ENCODE peak calls at places on chromosomes 6 and 20, in seven cellular contexts. One of them, this sample, is unnamed.

GRCh38 chr6:39464067-39464466 is 141.6 kb upstream of the KCNK16 start:
- DNase-seq in uterus: no peak
- DNase-seq in Caco-2: no peak
- DNase-seq in kidney: no peak
- DNase-seq in HFF-Myc: peak
- DNase-seq in GM06990: no peak
- DNase-seq in lower lobe of right lung: no peak
- DNase-seq in this sample: no peak

GRCh38 chr6:87923389-87924050 is 124.1 kb upstream of the SPACA1 start:
- DNase-seq in uterus: no peak
- DNase-seq in kidney: no peak
- DNase-seq in HFF-Myc: no peak
- DNase-seq in lower lobe of right lung: no peak
- DNase-seq in Caco-2: no peak
- DNase-seq in GM06990: no peak
- DNase-seq in this sample: no peak

GRCh38 chr6:1082040-1082935 is 229.6 kb upstream of the FOXQ1 start:
- DNase-seq in kidney: no peak
- DNase-seq in lower lobe of right lung: no peak
- DNase-seq in Caco-2: no peak
- DNase-seq in uterus: no peak
- DNase-seq in GM06990: no peak
- DNase-seq in HFF-Myc: peak
- DNase-seq in this sample: no peak

GRCh38 chr6:141056945-141057635 is 1075.6 kb upstream of the GJE1 start:
- DNase-seq in uterus: no peak
- DNase-seq in kidney: no peak
- DNase-seq in Caco-2: no peak
- DNase-seq in lower lobe of right lung: no peak
- DNase-seq in GM06990: no peak
- DNase-seq in HFF-Myc: no peak
- DNase-seq in this sample: no peak

GRCh38 chr20:52003976-52004375 is 187.6 kb downstream of the ZFP64 start:
- DNase-seq in uterus: no peak
- DNase-seq in lower lobe of right lung: no peak
- DNase-seq in kidney: no peak
- DNase-seq in Caco-2: no peak
- DNase-seq in GM06990: no peak
- DNase-seq in HFF-Myc: no peak
- DNase-seq in this sample: no peak

GRCh38 chr20:8156603-8157079 is 24.6 kb downstream of the PLCB1 start:
- DNase-seq in Caco-2: no peak
- DNase-seq in kidney: no peak
- DNase-seq in GM06990: peak
- DNase-seq in HFF-Myc: no peak
- DNase-seq in uterus: no peak
- DNase-seq in lower lobe of right lung: no peak
- DNase-seq in this sample: no peak

GRCh38 chr20:63565021-63565698 is 8.9 kb downstream of the HELZ2 start:
- DNase-seq in HFF-Myc: no peak
- DNase-seq in kidney: no peak
- DNase-seq in GM06990: no peak
- DNase-seq in Caco-2: no peak
- DNase-seq in uterus: no peak
- DNase-seq in lower lobe of right lung: no peak
- DNase-seq in this sample: no peak

GRCh38 chr20:47603260-47603659 is 101.6 kb downstream of the NCOA3 start:
- DNase-seq in kidney: no peak
- DNase-seq in lower lobe of right lung: no peak
- DNase-seq in uterus: no peak
- DNase-seq in HFF-Myc: no peak
- DNase-seq in GM06990: no peak
- DNase-seq in Caco-2: no peak
- DNase-seq in this sample: no peak

GRCh38 chr20:6269163-6269873 is 146.5 kb upstream of the FERMT1 start:
- DNase-seq in kidney: no peak
- DNase-seq in Caco-2: no peak
- DNase-seq in uterus: no peak
- DNase-seq in GM06990: no peak
- DNase-seq in HFF-Myc: no peak
- DNase-seq in lower lobe of right lung: no peak
- DNase-seq in this sample: no peak

GRCh38 chr6:83044211-83044768 is 21.4 kb downstream of the UBE3D start:
- DNase-seq in uterus: no peak
- DNase-seq in GM06990: no peak
- DNase-seq in kidney: no peak
- DNase-seq in lower lobe of right lung: no peak
- DNase-seq in HFF-Myc: no peak
- DNase-seq in Caco-2: no peak
- DNase-seq in this sample: no peak

GRCh38 chr6:160261120-160261450 is 2.5 kb upstream of the SLC22A2 start:
- DNase-seq in kidney: no peak
- DNase-seq in Caco-2: no peak
- DNase-seq in HFF-Myc: no peak
- DNase-seq in uterus: no peak
- DNase-seq in lower lobe of right lung: no peak
- DNase-seq in GM06990: no peak
- DNase-seq in this sample: no peak

GRCh38 chr6:160260283-160261119 is 1.9 kb upstream of the SLC22A2 start:
- DNase-seq in uterus: no peak
- DNase-seq in HFF-Myc: no peak
- DNase-seq in kidney: no peak
- DNase-seq in Caco-2: no peak
- DNase-seq in lower lobe of right lung: no peak
- DNase-seq in GM06990: no peak
- DNase-seq in this sample: no peak

GRCh38 chr6:160263214-160263939 is 4.8 kb upstream of the SLC22A2 start:
- DNase-seq in GM06990: no peak
- DNase-seq in Caco-2: no peak
- DNase-seq in uterus: no peak
- DNase-seq in kidney: no peak
- DNase-seq in HFF-Myc: no peak
- DNase-seq in lower lobe of right lung: no peak
- DNase-seq in this sample: no peak

GRCh38 chr6:160264213-160264612 is 5.6 kb upstream of the SLC22A2 start:
- DNase-seq in uterus: no peak
- DNase-seq in kidney: no peak
- DNase-seq in lower lobe of right lung: no peak
- DNase-seq in GM06990: no peak
- DNase-seq in Caco-2: no peak
- DNase-seq in HFF-Myc: no peak
- DNase-seq in this sample: no peak

DNA sequence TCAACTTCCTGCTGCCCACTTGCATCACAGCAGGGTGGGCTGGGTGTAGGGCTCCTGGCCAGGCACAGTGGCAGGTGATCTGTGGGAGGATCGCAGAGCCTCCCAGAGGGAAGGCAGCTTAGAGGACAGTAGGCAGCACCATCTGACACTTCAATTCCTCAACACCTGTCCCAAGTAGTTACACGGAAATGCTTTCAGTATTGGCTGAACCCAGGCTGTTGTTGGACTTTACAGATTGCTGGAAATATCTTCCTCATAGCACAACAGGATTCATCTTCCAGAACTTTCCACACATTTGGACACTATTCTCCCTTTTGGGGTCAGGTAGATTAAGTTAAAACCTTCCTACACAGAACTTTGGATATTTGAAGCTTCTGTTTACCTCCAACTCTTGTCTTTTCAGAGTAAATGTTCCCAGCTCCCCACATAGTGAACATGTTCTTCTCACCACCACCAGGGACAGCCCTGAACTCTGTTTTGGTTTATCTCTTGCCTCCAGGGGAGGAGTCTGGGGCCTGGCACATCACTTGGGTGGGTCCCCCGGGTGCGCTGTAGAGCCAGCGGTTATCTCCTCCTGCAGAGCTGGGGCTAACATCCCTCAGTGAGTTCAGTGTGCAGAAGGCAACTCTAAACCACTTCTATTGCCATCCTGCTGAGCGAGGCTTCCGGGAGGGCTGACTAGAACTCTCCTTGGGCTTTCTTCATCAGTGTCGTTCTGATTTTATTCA is 3.5 kb upstream of the SLC22A2 start:
- DNase-seq in HFF-Myc: no peak
- DNase-seq in kidney: no peak
- DNase-seq in Caco-2: no peak
- DNase-seq in GM06990: no peak
- DNase-seq in uterus: no peak
- DNase-seq in lower lobe of right lung: no peak
- DNase-seq in this sample: no peak
- TF ChIP-seq CTCF in HFF-Myc: no peak
- TF ChIP-seq CTCF in kidney: no peak
- TF ChIP-seq CTCF in Caco-2: no peak
- TF ChIP-seq CTCF in GM06990: no peak
- TF ChIP-seq CTCF in uterus: no peak
- TF ChIP-seq CTCF in lower lobe of right lung: no peak
- TF ChIP-seq CTCF in this sample: no peak

GRCh38 chr6:41700577-41701347 is 34.6 kb downstream of the TFEB start:
- DNase-seq in GM06990: no peak
- DNase-seq in HFF-Myc: no peak
- DNase-seq in Caco-2: no peak
- DNase-seq in kidney: peak
- DNase-seq in lower lobe of right lung: no peak
- DNase-seq in uterus: no peak
- DNase-seq in this sample: no peak
- H3K4me3 ChIP-seq in GM06990: no peak
- H3K4me3 ChIP-seq in HFF-Myc: no peak
- H3K4me3 ChIP-seq in Caco-2: no peak
- H3K4me3 ChIP-seq in kidney: no peak
- H3K4me3 ChIP-seq in lower lobe of right lung: no peak
- H3K4me3 ChIP-seq in uterus: no peak
- H3K4me3 ChIP-seq in this sample: no peak

DNA sequence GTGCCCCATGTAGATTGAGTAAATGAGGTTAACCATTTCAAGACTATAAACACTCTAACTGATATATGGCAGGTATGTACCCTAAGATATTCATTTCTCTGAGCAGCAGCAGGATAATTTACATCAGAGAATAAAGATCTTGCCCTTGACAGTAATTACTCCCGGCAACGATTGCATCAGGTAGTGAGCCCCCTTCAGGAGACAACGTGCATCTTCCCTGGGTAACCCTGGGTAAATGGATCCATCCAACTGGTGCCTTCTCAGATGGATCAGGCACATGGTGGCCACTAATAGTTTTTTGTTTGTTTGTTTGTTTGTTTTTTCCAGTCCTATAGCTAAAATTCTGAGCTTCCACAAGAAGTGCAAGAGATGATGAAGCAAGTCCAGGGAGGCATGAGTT is 469.4 kb upstream of the SLC35B3 start:
- DNase-seq in uterus: no peak
- DNase-seq in lower lobe of right lung: no peak
- DNase-seq in Caco-2: no peak
- DNase-seq in GM06990: no peak
- DNase-seq in kidney: no peak
- DNase-seq in HFF-Myc: no peak
- DNase-seq in this sample: no peak
- TF ChIP-seq CTCF in uterus: no peak
- TF ChIP-seq CTCF in lower lobe of right lung: no peak
- TF ChIP-seq CTCF in Caco-2: no peak
- TF ChIP-seq CTCF in GM06990: peak
- TF ChIP-seq CTCF in kidney: no peak
- TF ChIP-seq CTCF in HFF-Myc: peak
- TF ChIP-seq CTCF in this sample: peak

GRCh38 chr6:149065658-149066556 is 251.6 kb upstream of the TAB2 start:
- DNase-seq in kidney: no peak
- DNase-seq in Caco-2: no peak
- DNase-seq in lower lobe of right lung: no peak
- DNase-seq in HFF-Myc: no peak
- DNase-seq in GM06990: peak
- DNase-seq in uterus: no peak
- DNase-seq in this sample: peak
- H3K4me3 ChIP-seq in kidney: no peak
- H3K4me3 ChIP-seq in Caco-2: no peak
- H3K4me3 ChIP-seq in lower lobe of right lung: no peak
- H3K4me3 ChIP-seq in HFF-Myc: no peak
- H3K4me3 ChIP-seq in GM06990: no peak
- H3K4me3 ChIP-seq in uterus: no peak
- H3K4me3 ChIP-seq in this sample: no peak

GRCh38 chr20:48797850-48798747 is 29.7 kb downstream of the PREX1 start:
- DNase-seq in HFF-Myc: no peak
- DNase-seq in lower lobe of right lung: no peak
- DNase-seq in kidney: no peak
- DNase-seq in uterus: no peak
- DNase-seq in GM06990: no peak
- DNase-seq in Caco-2: no peak
- DNase-seq in this sample: no peak

GRCh38 chr20:48799315-48800105 is 28.3 kb downstream of the PREX1 start:
- DNase-seq in lower lobe of right lung: no peak
- DNase-seq in GM06990: no peak
- DNase-seq in Caco-2: no peak
- DNase-seq in kidney: no peak
- DNase-seq in HFF-Myc: no peak
- DNase-seq in uterus: no peak
- DNase-seq in this sample: no peak

GRCh38 chr20:48795732-48796131 is 32.1 kb downstream of the PREX1 start:
- DNase-seq in Caco-2: no peak
- DNase-seq in HFF-Myc: no peak
- DNase-seq in kidney: no peak
- DNase-seq in lower lobe of right lung: no peak
- DNase-seq in uterus: no peak
- DNase-seq in GM06990: no peak
- DNase-seq in this sample: no peak

GRCh38 chr20:48795058-48795457 is 32.7 kb downstream of the PREX1 start:
- DNase-seq in lower lobe of right lung: no peak
- DNase-seq in HFF-Myc: no peak
- DNase-seq in kidney: no peak
- DNase-seq in GM06990: no peak
- DNase-seq in uterus: no peak
- DNase-seq in Caco-2: no peak
- DNase-seq in this sample: no peak

DNA sequence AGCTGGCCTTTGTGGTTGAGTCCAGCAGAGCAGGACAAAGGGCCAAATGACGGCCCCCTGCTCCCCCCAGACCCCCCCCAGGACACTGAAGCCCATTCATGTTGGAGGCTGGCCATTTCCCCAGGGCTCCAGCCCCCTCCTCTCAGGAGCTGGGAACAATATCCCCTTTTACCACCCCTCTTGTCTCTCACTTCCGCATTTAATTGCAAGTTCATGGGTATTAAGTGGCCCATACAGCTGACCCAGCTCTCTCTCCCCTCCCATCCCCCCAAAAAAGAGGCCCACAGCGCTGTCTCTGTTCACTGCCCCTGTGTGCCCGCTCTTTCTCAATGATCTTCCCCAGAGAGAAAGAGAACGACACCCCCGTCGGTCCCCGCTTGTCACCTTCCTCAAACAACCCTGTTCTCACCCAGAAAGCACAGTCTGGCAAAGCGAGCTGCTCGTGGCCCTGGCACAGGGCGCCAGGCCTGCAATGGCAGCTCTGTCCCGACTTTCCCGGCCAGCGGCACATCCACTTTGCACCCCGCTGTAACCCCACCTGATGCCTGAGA is 30.4 kb downstream of the PREX1 start:
- DNase-seq in Caco-2: no peak
- DNase-seq in lower lobe of right lung: peak
- DNase-seq in kidney: no peak
- DNase-seq in GM06990: no peak
- DNase-seq in uterus: no peak
- DNase-seq in HFF-Myc: no peak
- DNase-seq in this sample: no peak
- TF ChIP-seq CTCF in Caco-2: no peak
- TF ChIP-seq CTCF in lower lobe of right lung: no peak
- TF ChIP-seq CTCF in kidney: no peak
- TF ChIP-seq CTCF in GM06990: no peak
- TF ChIP-seq CTCF in uterus: no peak
- TF ChIP-seq CTCF in HFF-Myc: no peak
- TF ChIP-seq CTCF in this sample: no peak